ENCODE peak calls at places on chromosomes 6 and 20, in nine cellular contexts. F is IMR-90; T is endodermal cell; S is neuronal stem cell; M is CD8-positive, alpha-beta T cell; W is CD4-positive, alpha-beta memory T cell; R is pancreas; Q is NT2/D1; V is mammary epithelial cell. C is an unnamed sample.

GRCh38 chr6:15023448-15023847 is 222.4 kb upstream of the JARID2 start:
- DNase-seq in T (no peak), R (no peak), W (peak; percentile 3), S (no peak), F (no peak), Q (no peak), V (peak; percentile 45), M (no peak), C (no peak)

GRCh38 chr6:32461493-32461892 is 21.8 kb downstream of the HLA-DRA start:
- DNase-seq in W (no peak), M (no peak), F (no peak), R (no peak), V (no peak), S (no peak), Q (no peak), T (no peak), C (no peak)

GRCh38 chr20:1707588-1708449 is 50.2 kb upstream of the SIRPG start:
- DNase-seq in V (peak; percentile 20), W (no peak), S (no peak), M (no peak), Q (no peak), R (no peak), T (no peak), F (no peak), C (no peak)

GRCh38 chr6:7262037-7262461 is 51.0 kb downstream of the SSR1 start:
- DNase-seq in S (no peak), R (peak; percentile 39), M (no peak), Q (no peak), T (peak; percentile 93), V (peak; percentile 48), W (no peak), F (no peak), C (no peak)

GRCh38 chr6:46135176-46135575 is 5.4 kb downstream of the ENPP4 start:
- DNase-seq in Q (no peak), M (no peak), V (no peak), S (no peak), W (no peak), T (no peak), R (no peak), F (no peak), C (no peak)

GRCh38 chr6:5036309-5036708 is 32.5 kb upstream of the RPP40 start:
- DNase-seq in V (peak; percentile 19), W (no peak), R (no peak), Q (peak; percentile 57), F (peak; percentile 67), T (peak; percentile 94), S (peak; percentile 53), M (no peak), C (no peak)

GRCh38 chr6:113352029-113352801 is 504.9 kb upstream of the MARCKS start:
- DNase-seq in W (no peak), F (peak; percentile 84), T (no peak), S (no peak), R (peak; percentile 20), Q (no peak), V (peak; percentile 75), M (no peak), C (no peak)

GRCh38 chr6:139490482-139490881 is 116.0 kb upstream of the CITED2 start:
- DNase-seq in V (no peak), R (peak; percentile 72), S (no peak), T (no peak), W (peak; percentile 34), M (no peak), F (peak; percentile 58), Q (no peak), C (peak; percentile 49)

GRCh38 chr20:60395993-60396392 is 437.8 kb downstream of the CDH26 start:
- DNase-seq in M (no peak), Q (no peak), R (no peak), S (no peak), F (no peak), W (no peak), V (no peak), T (no peak), C (no peak)

GRCh38 chr6:20439558-20439957 is 37.9 kb downstream of the E2F3 start:
- DNase-seq in R (no peak), F (no peak), S (no peak), Q (no peak), V (no peak), M (no peak), W (no peak), T (no peak), C (no peak)

GRCh38 chr6:144806222-144806621 is 521.1 kb downstream of the UTRN start:
- DNase-seq in M (no peak), T (no peak), S (no peak), R (no peak), V (no peak), Q (no peak), W (no peak), F (no peak), C (no peak)

GRCh38 chr6:118660218-118660569 is 8.8 kb upstream of the CEP85L start:
- DNase-seq in T (no peak), W (peak; percentile 74), F (no peak), M (peak; percentile 24), S (no peak), R (peak; percentile 17), Q (no peak), V (no peak), C (no peak)

GRCh38 chr6:116767715-116768114 is 2.2 kb upstream of the FAM162B start:
- DNase-seq in M (no peak), R (no peak), W (no peak), F (no peak), V (no peak), S (no peak), Q (no peak), T (no peak), C (no peak)

GRCh38 chr6:116963972-116964371 is 86.9 kb downstream of the RFX6 start:
- DNase-seq in F (no peak), R (no peak), Q (no peak), W (no peak), V (no peak), M (no peak), T (no peak), S (no peak), C (no peak)

GRCh38 chr20:57620999-57621398 is 773 bp upstream of the ZBP1 start:
- DNase-seq in R (no peak), Q (no peak), F (no peak), M (no peak), W (no peak), S (no peak), T (no peak), V (no peak), C (peak; percentile 79)

GRCh38 chr20:40807094-40807623 is 118.1 kb upstream of the MAFB start:
- DNase-seq in V (no peak), R (no peak), M (no peak), W (no peak), F (no peak), T (peak; percentile 38), Q (no peak), S (no peak), C (no peak)

GRCh38 chr20:40802886-40803285 is 113.8 kb upstream of the MAFB start:
- DNase-seq in S (no peak), F (no peak), R (no peak), M (no peak), W (no peak), Q (no peak), V (no peak), T (peak; percentile 26), C (no peak)

GRCh38 chr20:40807771-40808170 is 118.7 kb upstream of the MAFB start:
- DNase-seq in M (no peak), F (no peak), V (no peak), W (no peak), S (no peak), T (peak; percentile 35), R (no peak), Q (no peak), C (no peak)

GRCh38 chr20:40805592-40805991 is 116.6 kb upstream of the MAFB start:
- DNase-seq in W (no peak), R (no peak), T (no peak), V (no peak), S (no peak), M (no peak), F (no peak), Q (no peak), C (no peak)

DNA sequence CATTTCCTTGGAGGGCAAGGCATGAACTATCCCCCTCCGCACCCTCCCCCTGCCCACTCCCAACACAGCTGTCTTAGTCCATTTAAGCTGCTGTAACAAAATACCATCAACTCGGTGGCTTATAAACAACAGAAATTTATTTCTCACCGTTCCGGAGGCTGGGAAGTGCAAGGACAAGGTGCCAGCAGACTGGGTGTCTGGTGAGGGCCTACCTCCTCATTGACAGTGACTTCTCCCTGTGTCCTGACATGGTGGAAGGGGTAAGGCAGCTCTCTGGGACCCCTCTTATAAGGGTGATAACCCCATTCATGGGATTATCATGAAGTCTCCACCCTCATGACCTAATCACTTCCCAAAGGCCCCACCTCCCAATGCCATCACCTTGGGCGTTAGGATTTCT is 114.3 kb upstream of the MAFB start:
- DNase-seq in F (no peak), R (no peak), T (no peak), W (no peak), M (no peak), S (no peak), V (no peak), Q (no peak), C (no peak)
- H3K27me3 ChIP-seq in F (peaks cover 17% of the 10 kb centered on the region), R (no peaks in the 10 kb centered on the region), T (peaks cover 44% of the 10 kb centered on the region), W (no peaks in the 10 kb centered on the region), M (no peaks in the 10 kb centered on the region), S (no peaks in the 10 kb centered on the region), V (no peaks in the 10 kb centered on the region), Q (no peaks in the 10 kb centered on the region), C (no peaks in the 10 kb centered on the region)

GRCh38 chr6:33694977-33695376 is 16.5 kb downstream of the UQCC2 start:
- DNase-seq in M (no peak), V (no peak), S (no peak), R (no peak), F (no peak), W (no peak), Q (no peak), T (no peak), C (no peak)
- H3K4me1 ChIP-seq in M (peaks cover 64% of the 10 kb centered on the region), V (peaks cover 46% of the 10 kb centered on the region), S (peaks cover 4% of the 10 kb centered on the region), R (no peaks in the 10 kb centered on the region), F (peaks cover 20% of the 10 kb centered on the region), W (peaks cover 65% of the 10 kb centered on the region), Q (peaks cover 16% of the 10 kb centered on the region), T (peaks cover 6% of the 10 kb centered on the region), C (peaks cover 46% of the 10 kb centered on the region)

DNA sequence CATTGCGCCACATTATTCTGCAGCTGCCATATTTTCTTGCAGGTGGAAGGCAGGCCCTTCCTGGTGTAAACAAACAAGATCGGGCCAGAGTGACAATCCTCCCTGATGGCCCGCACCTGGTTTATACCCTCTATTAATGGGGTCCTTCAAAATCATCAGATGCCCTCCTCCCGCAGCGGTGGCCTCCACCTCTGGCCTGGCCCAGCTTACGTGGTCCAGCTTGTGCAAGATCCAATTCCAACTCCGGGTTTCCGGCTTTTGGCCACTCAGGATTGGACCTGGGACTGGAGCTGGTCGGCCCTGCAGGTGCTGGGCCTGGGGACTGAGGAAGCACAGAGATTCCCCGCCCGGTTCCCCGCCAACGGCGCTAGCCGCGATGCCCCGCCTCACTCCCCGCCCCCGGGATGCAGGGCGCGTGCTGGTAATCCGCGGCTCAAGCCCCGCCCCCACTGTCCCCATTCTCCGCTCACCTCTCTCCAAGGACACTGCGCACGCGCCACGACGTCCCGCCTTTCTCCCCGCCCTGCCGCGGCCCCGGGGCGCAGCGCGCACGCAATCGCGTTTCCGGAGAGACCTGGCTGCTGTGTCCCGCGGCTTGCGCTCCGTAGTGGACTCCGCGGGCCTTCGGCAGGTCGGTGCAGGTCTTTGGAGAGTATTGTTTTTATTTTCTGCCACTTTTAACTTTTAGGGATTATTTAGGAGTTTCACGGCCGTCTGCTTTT is at the start of gene TMEM14B:
- DNase-seq in V (peak; percentile 95), Q (peak; percentile 92), T (peak; percentile 100), M (peak; percentile 100), W (peak; percentile 99), F (peak; percentile 94), S (peak; percentile 97), R (peak; percentile 100), C (peak; percentile 99)
- H3K4me3 ChIP-seq in V (peak within 1 kb of the TSS; percentile 84), Q (peak within 1 kb of the TSS; percentile 83), T (peak within 1 kb of the TSS; percentile 87), M (peak within 1 kb of the TSS; percentile 79), W (peak within 1 kb of the TSS; percentile 76), F (peak within 1 kb of the TSS; percentile 94), S (peak within 1 kb of the TSS; percentile 60), R (peak within 1 kb of the TSS; percentile 61), C (peak within 1 kb of the TSS; percentile 93)

GRCh38 chr20:58843128-58843556 is 7.6 kb downstream of the GNAS-AS1 start:
- DNase-seq in F (no peak), W (no peak), V (no peak), T (peak; percentile 75), R (no peak), M (no peak), S (no peak), Q (peak; percentile 57), C (no peak)
- H3K27me3 ChIP-seq in F (peaks cover 56% of the 10 kb centered on the region), W (peaks cover 8% of the 10 kb centered on the region), V (peaks cover 9% of the 10 kb centered on the region), T (peaks cover 61% of the 10 kb centered on the region), R (no peaks in the 10 kb centered on the region), M (peaks cover 3% of the 10 kb centered on the region), S (peaks cover 44% of the 10 kb centered on the region), Q (peaks cover 39% of the 10 kb centered on the region), C (no peaks in the 10 kb centered on the region)

C was measured in Karpas-422.